ENCODE peak calls at places on chromosomes 5 and 9, in eight cellular contexts. One of them, this sample, is unnamed.

GRCh38 chr5:40221796-40222195 is 457.9 kb upstream of the PTGER4 start:
- DNase-seq in SK-N-MC: no peak
- DNase-seq in GM23338: no peak
- DNase-seq in A673: no peak
- DNase-seq in CD8-positive, alpha-beta memory T cell: no peak
- DNase-seq in esophagus squamous epithelium: no peak
- DNase-seq in adipocyte: peak
- DNase-seq in WERI-Rb-1: no peak
- DNase-seq in this sample: peak

GRCh38 chr5:108168915-108169314 is 213.0 kb downstream of the FBXL17 start:
- DNase-seq in SK-N-MC: no peak
- DNase-seq in GM23338: no peak
- DNase-seq in A673: peak
- DNase-seq in CD8-positive, alpha-beta memory T cell: no peak
- DNase-seq in esophagus squamous epithelium: no peak
- DNase-seq in adipocyte: no peak
- DNase-seq in WERI-Rb-1: no peak
- DNase-seq in this sample: peak

GRCh38 chr9:125674981-125675973 is 31.7 kb downstream of the MAPKAP1 start:
- DNase-seq in SK-N-MC: peak
- DNase-seq in GM23338: no peak
- DNase-seq in A673: peak
- DNase-seq in CD8-positive, alpha-beta memory T cell: no peak
- DNase-seq in esophagus squamous epithelium: no peak
- DNase-seq in adipocyte: peak
- DNase-seq in WERI-Rb-1: no peak
- DNase-seq in this sample: peak

GRCh38 chr5:171965740-171966139 is 40.7 kb downstream of the FBXW11 start:
- DNase-seq in SK-N-MC: no peak
- DNase-seq in GM23338: no peak
- DNase-seq in A673: peak
- DNase-seq in CD8-positive, alpha-beta memory T cell: no peak
- DNase-seq in esophagus squamous epithelium: no peak
- DNase-seq in adipocyte: no peak
- DNase-seq in WERI-Rb-1: no peak
- DNase-seq in this sample: no peak

GRCh38 chr9:114247086-114247485 is 75.8 kb upstream of the ORM1 start:
- DNase-seq in SK-N-MC: no peak
- DNase-seq in GM23338: no peak
- DNase-seq in A673: no peak
- DNase-seq in CD8-positive, alpha-beta memory T cell: no peak
- DNase-seq in esophagus squamous epithelium: no peak
- DNase-seq in adipocyte: no peak
- DNase-seq in WERI-Rb-1: no peak
- DNase-seq in this sample: no peak

GRCh38 chr5:16727937-16728336 is 111.1 kb upstream of the RETREG1 start:
- DNase-seq in SK-N-MC: no peak
- DNase-seq in GM23338: no peak
- DNase-seq in A673: no peak
- DNase-seq in CD8-positive, alpha-beta memory T cell: no peak
- DNase-seq in esophagus squamous epithelium: no peak
- DNase-seq in adipocyte: no peak
- DNase-seq in WERI-Rb-1: no peak
- DNase-seq in this sample: no peak

GRCh38 chr5:100780376-100780870 is 122.7 kb downstream of the ST8SIA4 start:
- DNase-seq in SK-N-MC: no peak
- DNase-seq in GM23338: no peak
- DNase-seq in A673: no peak
- DNase-seq in CD8-positive, alpha-beta memory T cell: no peak
- DNase-seq in esophagus squamous epithelium: no peak
- DNase-seq in adipocyte: no peak
- DNase-seq in WERI-Rb-1: no peak
- DNase-seq in this sample: no peak

GRCh38 chr5:132979367-132979935 is 16.0 kb upstream of the AFF4 start:
- DNase-seq in SK-N-MC: no peak
- DNase-seq in GM23338: no peak
- DNase-seq in A673: no peak
- DNase-seq in CD8-positive, alpha-beta memory T cell: no peak
- DNase-seq in esophagus squamous epithelium: no peak
- DNase-seq in adipocyte: no peak
- DNase-seq in WERI-Rb-1: no peak
- DNase-seq in this sample: peak

GRCh38 chr9:3433754-3434153 is 92.0 kb downstream of the RFX3 start:
- DNase-seq in SK-N-MC: no peak
- DNase-seq in GM23338: no peak
- DNase-seq in A673: no peak
- DNase-seq in CD8-positive, alpha-beta memory T cell: no peak
- DNase-seq in esophagus squamous epithelium: no peak
- DNase-seq in adipocyte: no peak
- DNase-seq in WERI-Rb-1: no peak
- DNase-seq in this sample: no peak

GRCh38 chr9:124041817-124042116 is 30.2 kb downstream of the LHX2 start:
- DNase-seq in SK-N-MC: no peak
- DNase-seq in GM23338: no peak
- DNase-seq in A673: no peak
- DNase-seq in CD8-positive, alpha-beta memory T cell: no peak
- DNase-seq in esophagus squamous epithelium: no peak
- DNase-seq in adipocyte: no peak
- DNase-seq in WERI-Rb-1: no peak
- DNase-seq in this sample: no peak

GRCh38 chr9:124042168-124042775 is 30.7 kb downstream of the LHX2 start:
- DNase-seq in SK-N-MC: no peak
- DNase-seq in GM23338: no peak
- DNase-seq in A673: no peak
- DNase-seq in CD8-positive, alpha-beta memory T cell: no peak
- DNase-seq in esophagus squamous epithelium: no peak
- DNase-seq in adipocyte: no peak
- DNase-seq in WERI-Rb-1: no peak
- DNase-seq in this sample: no peak

GRCh38 chr9:124038790-124039633 is 27.4 kb downstream of the LHX2 start:
- DNase-seq in SK-N-MC: no peak
- DNase-seq in GM23338: no peak
- DNase-seq in A673: no peak
- DNase-seq in CD8-positive, alpha-beta memory T cell: no peak
- DNase-seq in esophagus squamous epithelium: no peak
- DNase-seq in adipocyte: no peak
- DNase-seq in WERI-Rb-1: no peak
- DNase-seq in this sample: no peak

GRCh38 chr9:124040935-124041816 is 29.6 kb downstream of the LHX2 start:
- DNase-seq in SK-N-MC: no peak
- DNase-seq in GM23338: peak
- DNase-seq in A673: no peak
- DNase-seq in CD8-positive, alpha-beta memory T cell: no peak
- DNase-seq in esophagus squamous epithelium: no peak
- DNase-seq in adipocyte: peak
- DNase-seq in WERI-Rb-1: peak
- DNase-seq in this sample: no peak

GRCh38 chr9:124040186-124040920 is 28.8 kb downstream of the LHX2 start:
- DNase-seq in SK-N-MC: no peak
- DNase-seq in GM23338: peak
- DNase-seq in A673: no peak
- DNase-seq in CD8-positive, alpha-beta memory T cell: no peak
- DNase-seq in esophagus squamous epithelium: no peak
- DNase-seq in adipocyte: peak
- DNase-seq in WERI-Rb-1: peak
- DNase-seq in this sample: no peak
- H3K4me3 ChIP-seq in SK-N-MC: no peak
- H3K4me3 ChIP-seq in GM23338: peak
- H3K4me3 ChIP-seq in A673: peak
- H3K4me3 ChIP-seq in CD8-positive, alpha-beta memory T cell: no peak
- H3K4me3 ChIP-seq in esophagus squamous epithelium: peak
- H3K4me3 ChIP-seq in adipocyte: peak
- H3K4me3 ChIP-seq in WERI-Rb-1: peak
- H3K4me3 ChIP-seq in this sample: peak

GRCh38 chr9:128552153-128552743 is at the start of gene SPTAN1:
- DNase-seq in SK-N-MC: no peak
- DNase-seq in GM23338: peak
- DNase-seq in A673: peak
- DNase-seq in CD8-positive, alpha-beta memory T cell: peak
- DNase-seq in esophagus squamous epithelium: peak
- DNase-seq in adipocyte: peak
- DNase-seq in WERI-Rb-1: peak
- DNase-seq in this sample: no peak

GRCh38 chr9:128555180-128555721 is 2.9 kb downstream of the SPTAN1 start:
- DNase-seq in SK-N-MC: no peak
- DNase-seq in GM23338: peak
- DNase-seq in A673: peak
- DNase-seq in CD8-positive, alpha-beta memory T cell: no peak
- DNase-seq in esophagus squamous epithelium: no peak
- DNase-seq in adipocyte: peak
- DNase-seq in WERI-Rb-1: no peak
- DNase-seq in this sample: no peak

GRCh38 chr9:128552744-128553221 is 396 bp downstream of the SPTAN1 start:
- DNase-seq in SK-N-MC: no peak
- DNase-seq in GM23338: peak
- DNase-seq in A673: peak
- DNase-seq in CD8-positive, alpha-beta memory T cell: no peak
- DNase-seq in esophagus squamous epithelium: no peak
- DNase-seq in adipocyte: peak
- DNase-seq in WERI-Rb-1: peak
- DNase-seq in this sample: no peak

GRCh38 chr9:128554155-128554862 is 1.9 kb downstream of the SPTAN1 start:
- DNase-seq in SK-N-MC: peak
- DNase-seq in GM23338: peak
- DNase-seq in A673: peak
- DNase-seq in CD8-positive, alpha-beta memory T cell: no peak
- DNase-seq in esophagus squamous epithelium: no peak
- DNase-seq in adipocyte: peak
- DNase-seq in WERI-Rb-1: no peak
- DNase-seq in this sample: peak

DNA sequence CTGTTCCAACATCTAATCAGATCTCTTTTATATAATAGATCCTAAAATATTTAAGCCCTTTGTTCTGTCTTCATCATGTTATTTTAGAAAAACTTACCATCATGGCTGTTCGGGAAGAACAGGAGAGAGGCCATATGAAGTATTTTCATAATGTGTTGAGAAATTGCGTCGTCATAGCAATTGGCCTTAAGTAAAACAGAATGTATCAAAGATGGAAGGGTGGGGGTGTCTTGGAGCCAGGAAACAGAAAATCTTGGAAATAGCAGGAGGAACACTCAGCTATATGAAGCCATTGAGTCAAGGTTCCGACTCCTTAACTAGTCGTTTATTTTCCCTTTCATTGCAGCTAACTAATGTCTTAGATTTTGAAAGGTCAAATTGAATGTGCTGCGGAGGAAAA is 1.3 kb downstream of the SPTAN1 start:
- DNase-seq in SK-N-MC: no peak
- DNase-seq in GM23338: no peak
- DNase-seq in A673: peak
- DNase-seq in CD8-positive, alpha-beta memory T cell: no peak
- DNase-seq in esophagus squamous epithelium: no peak
- DNase-seq in adipocyte: peak
- DNase-seq in WERI-Rb-1: no peak
- DNase-seq in this sample: no peak
- H3K4me3 ChIP-seq in SK-N-MC: peak
- H3K4me3 ChIP-seq in GM23338: peak
- H3K4me3 ChIP-seq in A673: peak
- H3K4me3 ChIP-seq in CD8-positive, alpha-beta memory T cell: peak
- H3K4me3 ChIP-seq in esophagus squamous epithelium: peak
- H3K4me3 ChIP-seq in adipocyte: peak
- H3K4me3 ChIP-seq in WERI-Rb-1: peak
- H3K4me3 ChIP-seq in this sample: peak

DNA sequence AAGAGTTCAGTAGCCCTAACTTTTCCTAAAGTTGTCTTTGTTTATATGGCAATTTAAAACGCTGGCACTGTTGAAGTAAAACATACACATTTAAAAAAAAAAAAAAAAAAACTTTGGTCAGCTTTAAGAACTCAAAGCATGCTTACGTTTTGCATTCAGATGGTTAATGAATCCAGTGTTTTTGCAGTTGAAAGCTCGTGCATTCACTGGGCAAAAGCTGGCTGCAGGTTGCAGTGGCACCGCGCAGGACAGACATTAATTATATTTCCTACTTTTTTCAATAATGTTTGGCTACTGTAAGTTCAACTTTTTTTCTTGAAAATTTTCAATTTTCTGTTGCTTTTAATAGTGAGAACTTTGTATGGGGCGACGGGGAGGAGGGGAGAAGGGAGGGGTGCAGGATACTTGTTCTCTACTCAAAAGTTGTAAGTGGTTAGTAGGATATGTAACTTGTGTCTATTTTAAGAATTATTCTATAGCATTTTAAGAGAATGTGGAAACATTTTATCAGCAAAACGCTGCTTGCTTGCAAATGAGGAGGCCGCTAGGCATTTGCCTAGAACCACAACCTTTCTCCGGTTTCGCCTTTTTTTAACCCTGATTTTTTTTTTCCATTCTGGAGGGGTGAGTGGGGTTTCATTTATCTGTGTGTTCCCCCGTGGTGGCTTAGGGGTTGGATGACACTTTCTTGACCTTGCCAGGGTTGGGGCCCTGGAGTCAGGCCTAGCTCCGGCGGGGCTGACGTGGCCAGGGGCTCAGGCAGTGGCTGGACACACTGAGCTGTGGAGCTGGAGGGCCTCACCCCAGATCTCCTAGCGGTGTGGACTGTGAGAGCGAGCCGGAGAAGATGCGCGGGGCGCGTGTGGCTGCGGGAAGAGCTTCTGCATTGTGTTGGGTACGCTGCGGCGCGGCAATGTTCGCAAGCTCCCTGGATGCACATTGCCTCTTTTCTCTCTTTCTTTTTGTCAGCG is 4.2 kb downstream of the NR2F1 start:
- DNase-seq in SK-N-MC: no peak
- DNase-seq in GM23338: peak
- DNase-seq in A673: no peak
- DNase-seq in CD8-positive, alpha-beta memory T cell: no peak
- DNase-seq in esophagus squamous epithelium: no peak
- DNase-seq in adipocyte: no peak
- DNase-seq in WERI-Rb-1: no peak
- DNase-seq in this sample: no peak
- H3K4me3 ChIP-seq in SK-N-MC: peak
- H3K4me3 ChIP-seq in GM23338: no peak
- H3K4me3 ChIP-seq in A673: no peak
- H3K4me3 ChIP-seq in CD8-positive, alpha-beta memory T cell: no peak
- H3K4me3 ChIP-seq in esophagus squamous epithelium: peak
- H3K4me3 ChIP-seq in adipocyte: peak
- H3K4me3 ChIP-seq in WERI-Rb-1: no peak
- H3K4me3 ChIP-seq in this sample: peak

GRCh38 chr5:139694556-139695182 is 46.5 kb downstream of the CXXC5 start:
- DNase-seq in SK-N-MC: no peak
- DNase-seq in GM23338: no peak
- DNase-seq in A673: no peak
- DNase-seq in CD8-positive, alpha-beta memory T cell: no peak
- DNase-seq in esophagus squamous epithelium: no peak
- DNase-seq in adipocyte: peak
- DNase-seq in WERI-Rb-1: no peak
- DNase-seq in this sample: no peak

GRCh38 chr5:139695183-139695573 is 47.0 kb downstream of the CXXC5 start:
- DNase-seq in SK-N-MC: no peak
- DNase-seq in GM23338: no peak
- DNase-seq in A673: no peak
- DNase-seq in CD8-positive, alpha-beta memory T cell: no peak
- DNase-seq in esophagus squamous epithelium: no peak
- DNase-seq in adipocyte: no peak
- DNase-seq in WERI-Rb-1: no peak
- DNase-seq in this sample: no peak

GRCh38 chr5:139696894-139697658 is 48.9 kb downstream of the CXXC5 start:
- DNase-seq in SK-N-MC: no peak
- DNase-seq in GM23338: peak
- DNase-seq in A673: peak
- DNase-seq in CD8-positive, alpha-beta memory T cell: no peak
- DNase-seq in esophagus squamous epithelium: no peak
- DNase-seq in adipocyte: peak
- DNase-seq in WERI-Rb-1: peak
- DNase-seq in this sample: peak

GRCh38 chr5:139698461-139699146 is 50.5 kb downstream of the CXXC5 start:
- DNase-seq in SK-N-MC: no peak
- DNase-seq in GM23338: peak
- DNase-seq in A673: peak
- DNase-seq in CD8-positive, alpha-beta memory T cell: peak
- DNase-seq in esophagus squamous epithelium: no peak
- DNase-seq in adipocyte: peak
- DNase-seq in WERI-Rb-1: no peak
- DNase-seq in this sample: peak

GRCh38 chr5:139696167-139696893 is 48.2 kb downstream of the CXXC5 start:
- DNase-seq in SK-N-MC: no peak
- DNase-seq in GM23338: peak
- DNase-seq in A673: no peak
- DNase-seq in CD8-positive, alpha-beta memory T cell: no peak
- DNase-seq in esophagus squamous epithelium: no peak
- DNase-seq in adipocyte: no peak
- DNase-seq in WERI-Rb-1: no peak
- DNase-seq in this sample: no peak
- H3K4me3 ChIP-seq in SK-N-MC: peak
- H3K4me3 ChIP-seq in GM23338: peak
- H3K4me3 ChIP-seq in A673: peak
- H3K4me3 ChIP-seq in CD8-positive, alpha-beta memory T cell: no peak
- H3K4me3 ChIP-seq in esophagus squamous epithelium: peak
- H3K4me3 ChIP-seq in adipocyte: peak
- H3K4me3 ChIP-seq in WERI-Rb-1: peak
- H3K4me3 ChIP-seq in this sample: no peak